ENCODE peak calls at places on chromosomes 2 and 18, in four cellular contexts. F is NCI-H1105, M is RPMI7951, Q is NCI-H2081. J is an unnamed sample.
A peak's percentile ranks its signal among the peaks of the same experiment; 100 is the strongest.

GRCh38 chr2:179751184-179751809 is 110.1 kb downstream of the ZNF385B start:
- DNase-seq in F (peak; percentile 1), M (peak; percentile 23), Q (peak; percentile 1), J (no peak)

GRCh38 chr18:22309191-22309590 is 108.5 kb downstream of the CTAGE1 start:
- DNase-seq in F (no peak), M (peak; percentile 69), Q (no peak), J (no peak)

GRCh38 chr18:79572848-79573451 is 106.7 kb upstream of the CTDP1 start:
- DNase-seq in F (no peak), M (no peak), Q (no peak), J (no peak)

GRCh38 chr2:101699191-101699938 is 1.9 kb downstream of the MAP4K4 start:
- DNase-seq in F (no peak), M (peak; percentile 35), Q (peak; percentile 6), J (no peak)

GRCh38 chr2:126244937-126245336 is 411.0 kb upstream of the GYPC start:
- DNase-seq in F (no peak), M (no peak), Q (peak; percentile 47), J (peak; percentile 35)

GRCh38 chr2:120383631-120384477 is 37.9 kb downstream of the INHBB start:
- DNase-seq in F (no peak), M (no peak), Q (no peak), J (no peak)

GRCh38 chr2:83969085-83969484 is 490.0 kb downstream of the SUCLG1 start:
- DNase-seq in F (no peak), M (no peak), Q (no peak), J (no peak)

GRCh38 chr2:190183535-190183934 is 121.0 kb upstream of the MSTN start:
- DNase-seq in F (no peak), M (no peak), Q (no peak), J (no peak)

GRCh38 chr2:18345848-18346247 is 214.6 kb downstream of the RDH14 start:
- DNase-seq in F (no peak), M (peak; percentile 69), Q (no peak), J (no peak)

GRCh38 chr18:31042391-31043181 is at the start of gene DSC3:
- DNase-seq in F (no peak), M (no peak), Q (peak; percentile 19), J (peak; percentile 52)

GRCh38 chr2:151619337-151619989 is 114.8 kb downstream of the NEB start:
- DNase-seq in F (no peak), M (peak; percentile 47), Q (no peak), J (no peak)

GRCh38 chr2:45121236-45121927 is 112.1 kb upstream of the SIX2 start:
- DNase-seq in F (no peak), M (peak; percentile 37), Q (no peak), J (no peak)

GRCh38 chr2:25982273-25982967 is at the start of gene KIF3C:
- DNase-seq in F (peak; percentile 76), M (peak; percentile 71), Q (peak; percentile 75), J (peak; percentile 88)